ENCODE peak calls at places on chromosome 14, in eight cellular contexts. One of them, this sample, is unnamed.

GRCh38 chr14:32075636-32076277 is 1.3 kb upstream of the ARHGAP5 start:
- DNase-seq in sigmoid colon: peak
- DNase-seq in activated naive CD8-positive, alpha-beta T cell treated with anti-CD3 and anti-CD28 coated beads, Interleukin-2, amount 50 U/mL, for 24 hours: no peak
- DNase-seq in AG04450: no peak
- DNase-seq in stimulated activated CD8-positive, alpha-beta memory T cell treated with anti-CD3 and anti-CD28 coated beads, Interleukin-4, amount 100 ng/mL, for 24 hours: no peak
- DNase-seq in neural progenitor cell: peak
- DNase-seq in Peyer's patch: no peak
- DNase-seq in right cardiac atrium: no peak
- DNase-seq in this sample: peak

GRCh38 chr14:35406811-35407630 is 2.5 kb upstream of the NFKBIA start:
- DNase-seq in sigmoid colon: peak
- DNase-seq in activated naive CD8-positive, alpha-beta T cell treated with anti-CD3 and anti-CD28 coated beads, Interleukin-2, amount 50 U/mL, for 24 hours: no peak
- DNase-seq in AG04450: no peak
- DNase-seq in stimulated activated CD8-positive, alpha-beta memory T cell treated with anti-CD3 and anti-CD28 coated beads, Interleukin-4, amount 100 ng/mL, for 24 hours: no peak
- DNase-seq in neural progenitor cell: peak
- DNase-seq in Peyer's patch: no peak
- DNase-seq in right cardiac atrium: no peak
- DNase-seq in this sample: no peak

GRCh38 chr14:75452900-75453816 is 25.3 kb downstream of the JDP2 start:
- DNase-seq in sigmoid colon: peak
- DNase-seq in activated naive CD8-positive, alpha-beta T cell treated with anti-CD3 and anti-CD28 coated beads, Interleukin-2, amount 50 U/mL, for 24 hours: no peak
- DNase-seq in AG04450: peak
- DNase-seq in stimulated activated CD8-positive, alpha-beta memory T cell treated with anti-CD3 and anti-CD28 coated beads, Interleukin-4, amount 100 ng/mL, for 24 hours: no peak
- DNase-seq in neural progenitor cell: peak
- DNase-seq in Peyer's patch: no peak
- DNase-seq in right cardiac atrium: peak
- DNase-seq in this sample: no peak

GRCh38 chr14:38210587-38211257 is 3.0 kb downstream of the SSTR1 start:
- DNase-seq in sigmoid colon: no peak
- DNase-seq in activated naive CD8-positive, alpha-beta T cell treated with anti-CD3 and anti-CD28 coated beads, Interleukin-2, amount 50 U/mL, for 24 hours: no peak
- DNase-seq in AG04450: no peak
- DNase-seq in stimulated activated CD8-positive, alpha-beta memory T cell treated with anti-CD3 and anti-CD28 coated beads, Interleukin-4, amount 100 ng/mL, for 24 hours: no peak
- DNase-seq in neural progenitor cell: peak
- DNase-seq in Peyer's patch: no peak
- DNase-seq in right cardiac atrium: peak
- DNase-seq in this sample: peak

GRCh38 chr14:59543873-59544272 is 32.7 kb downstream of the CCDC175 start:
- DNase-seq in sigmoid colon: no peak
- DNase-seq in activated naive CD8-positive, alpha-beta T cell treated with anti-CD3 and anti-CD28 coated beads, Interleukin-2, amount 50 U/mL, for 24 hours: no peak
- DNase-seq in AG04450: no peak
- DNase-seq in stimulated activated CD8-positive, alpha-beta memory T cell treated with anti-CD3 and anti-CD28 coated beads, Interleukin-4, amount 100 ng/mL, for 24 hours: no peak
- DNase-seq in neural progenitor cell: no peak
- DNase-seq in Peyer's patch: no peak
- DNase-seq in right cardiac atrium: no peak
- DNase-seq in this sample: no peak

GRCh38 chr14:50677527-50678063 is 9.5 kb upstream of the SAV1 start:
- DNase-seq in sigmoid colon: no peak
- DNase-seq in activated naive CD8-positive, alpha-beta T cell treated with anti-CD3 and anti-CD28 coated beads, Interleukin-2, amount 50 U/mL, for 24 hours: no peak
- DNase-seq in AG04450: no peak
- DNase-seq in stimulated activated CD8-positive, alpha-beta memory T cell treated with anti-CD3 and anti-CD28 coated beads, Interleukin-4, amount 100 ng/mL, for 24 hours: no peak
- DNase-seq in neural progenitor cell: no peak
- DNase-seq in Peyer's patch: no peak
- DNase-seq in right cardiac atrium: no peak
- DNase-seq in this sample: no peak

GRCh38 chr14:84108746-84109457 is 1421.0 kb upstream of the FLRT2 start:
- DNase-seq in sigmoid colon: no peak
- DNase-seq in activated naive CD8-positive, alpha-beta T cell treated with anti-CD3 and anti-CD28 coated beads, Interleukin-2, amount 50 U/mL, for 24 hours: no peak
- DNase-seq in AG04450: no peak
- DNase-seq in stimulated activated CD8-positive, alpha-beta memory T cell treated with anti-CD3 and anti-CD28 coated beads, Interleukin-4, amount 100 ng/mL, for 24 hours: no peak
- DNase-seq in neural progenitor cell: no peak
- DNase-seq in Peyer's patch: no peak
- DNase-seq in right cardiac atrium: no peak
- DNase-seq in this sample: no peak

GRCh38 chr14:80364274-80364673 is 153.0 kb upstream of the DIO2 start:
- DNase-seq in sigmoid colon: no peak
- DNase-seq in activated naive CD8-positive, alpha-beta T cell treated with anti-CD3 and anti-CD28 coated beads, Interleukin-2, amount 50 U/mL, for 24 hours: no peak
- DNase-seq in AG04450: no peak
- DNase-seq in stimulated activated CD8-positive, alpha-beta memory T cell treated with anti-CD3 and anti-CD28 coated beads, Interleukin-4, amount 100 ng/mL, for 24 hours: no peak
- DNase-seq in neural progenitor cell: peak
- DNase-seq in Peyer's patch: no peak
- DNase-seq in right cardiac atrium: no peak
- DNase-seq in this sample: no peak

GRCh38 chr14:52266179-52266578 is 1.3 kb upstream of the PTGDR start:
- DNase-seq in sigmoid colon: peak
- DNase-seq in activated naive CD8-positive, alpha-beta T cell treated with anti-CD3 and anti-CD28 coated beads, Interleukin-2, amount 50 U/mL, for 24 hours: no peak
- DNase-seq in AG04450: no peak
- DNase-seq in stimulated activated CD8-positive, alpha-beta memory T cell treated with anti-CD3 and anti-CD28 coated beads, Interleukin-4, amount 100 ng/mL, for 24 hours: no peak
- DNase-seq in neural progenitor cell: no peak
- DNase-seq in Peyer's patch: no peak
- DNase-seq in right cardiac atrium: peak
- DNase-seq in this sample: no peak

GRCh38 chr14:61337893-61338292 is 16.5 kb downstream of the PRKCH start:
- DNase-seq in sigmoid colon: no peak
- DNase-seq in activated naive CD8-positive, alpha-beta T cell treated with anti-CD3 and anti-CD28 coated beads, Interleukin-2, amount 50 U/mL, for 24 hours: no peak
- DNase-seq in AG04450: no peak
- DNase-seq in stimulated activated CD8-positive, alpha-beta memory T cell treated with anti-CD3 and anti-CD28 coated beads, Interleukin-4, amount 100 ng/mL, for 24 hours: no peak
- DNase-seq in neural progenitor cell: no peak
- DNase-seq in Peyer's patch: peak
- DNase-seq in right cardiac atrium: no peak
- DNase-seq in this sample: no peak

GRCh38 chr14:75182820-75183219 is 6.4 kb upstream of the TMED10 start:
- DNase-seq in sigmoid colon: no peak
- DNase-seq in activated naive CD8-positive, alpha-beta T cell treated with anti-CD3 and anti-CD28 coated beads, Interleukin-2, amount 50 U/mL, for 24 hours: no peak
- DNase-seq in AG04450: peak
- DNase-seq in stimulated activated CD8-positive, alpha-beta memory T cell treated with anti-CD3 and anti-CD28 coated beads, Interleukin-4, amount 100 ng/mL, for 24 hours: no peak
- DNase-seq in neural progenitor cell: no peak
- DNase-seq in Peyer's patch: no peak
- DNase-seq in right cardiac atrium: no peak
- DNase-seq in this sample: no peak

GRCh38 chr14:95958105-95958504 is 81.1 kb upstream of the C14orf132 start:
- DNase-seq in sigmoid colon: no peak
- DNase-seq in activated naive CD8-positive, alpha-beta T cell treated with anti-CD3 and anti-CD28 coated beads, Interleukin-2, amount 50 U/mL, for 24 hours: no peak
- DNase-seq in AG04450: no peak
- DNase-seq in stimulated activated CD8-positive, alpha-beta memory T cell treated with anti-CD3 and anti-CD28 coated beads, Interleukin-4, amount 100 ng/mL, for 24 hours: no peak
- DNase-seq in neural progenitor cell: no peak
- DNase-seq in Peyer's patch: no peak
- DNase-seq in right cardiac atrium: no peak
- DNase-seq in this sample: no peak

GRCh38 chr14:66074546-66074945 is 411.6 kb upstream of the CCDC196 start:
- DNase-seq in sigmoid colon: no peak
- DNase-seq in activated naive CD8-positive, alpha-beta T cell treated with anti-CD3 and anti-CD28 coated beads, Interleukin-2, amount 50 U/mL, for 24 hours: no peak
- DNase-seq in AG04450: no peak
- DNase-seq in stimulated activated CD8-positive, alpha-beta memory T cell treated with anti-CD3 and anti-CD28 coated beads, Interleukin-4, amount 100 ng/mL, for 24 hours: no peak
- DNase-seq in neural progenitor cell: peak
- DNase-seq in Peyer's patch: no peak
- DNase-seq in right cardiac atrium: no peak
- DNase-seq in this sample: no peak

GRCh38 chr14:95993768-95994592 is 45.2 kb upstream of the C14orf132 start:
- DNase-seq in sigmoid colon: no peak
- DNase-seq in activated naive CD8-positive, alpha-beta T cell treated with anti-CD3 and anti-CD28 coated beads, Interleukin-2, amount 50 U/mL, for 24 hours: peak
- DNase-seq in AG04450: peak
- DNase-seq in stimulated activated CD8-positive, alpha-beta memory T cell treated with anti-CD3 and anti-CD28 coated beads, Interleukin-4, amount 100 ng/mL, for 24 hours: no peak
- DNase-seq in neural progenitor cell: peak
- DNase-seq in Peyer's patch: no peak
- DNase-seq in right cardiac atrium: no peak
- DNase-seq in this sample: no peak

GRCh38 chr14:71856199-71856919 is 75.9 kb upstream of the RGS6 start:
- DNase-seq in sigmoid colon: no peak
- DNase-seq in activated naive CD8-positive, alpha-beta T cell treated with anti-CD3 and anti-CD28 coated beads, Interleukin-2, amount 50 U/mL, for 24 hours: peak
- DNase-seq in AG04450: no peak
- DNase-seq in stimulated activated CD8-positive, alpha-beta memory T cell treated with anti-CD3 and anti-CD28 coated beads, Interleukin-4, amount 100 ng/mL, for 24 hours: no peak
- DNase-seq in neural progenitor cell: no peak
- DNase-seq in Peyer's patch: no peak
- DNase-seq in right cardiac atrium: no peak
- DNase-seq in this sample: no peak

GRCh38 chr14:94966344-94966743 is 191.0 kb downstream of the DICER1 start:
- DNase-seq in sigmoid colon: no peak
- DNase-seq in activated naive CD8-positive, alpha-beta T cell treated with anti-CD3 and anti-CD28 coated beads, Interleukin-2, amount 50 U/mL, for 24 hours: no peak
- DNase-seq in AG04450: no peak
- DNase-seq in stimulated activated CD8-positive, alpha-beta memory T cell treated with anti-CD3 and anti-CD28 coated beads, Interleukin-4, amount 100 ng/mL, for 24 hours: no peak
- DNase-seq in neural progenitor cell: no peak
- DNase-seq in Peyer's patch: no peak
- DNase-seq in right cardiac atrium: no peak
- DNase-seq in this sample: no peak

GRCh38 chr14:23209651-23210423 is 26.4 kb upstream of the SLC7A8 start:
- DNase-seq in sigmoid colon: no peak
- DNase-seq in activated naive CD8-positive, alpha-beta T cell treated with anti-CD3 and anti-CD28 coated beads, Interleukin-2, amount 50 U/mL, for 24 hours: no peak
- DNase-seq in AG04450: no peak
- DNase-seq in stimulated activated CD8-positive, alpha-beta memory T cell treated with anti-CD3 and anti-CD28 coated beads, Interleukin-4, amount 100 ng/mL, for 24 hours: no peak
- DNase-seq in neural progenitor cell: no peak
- DNase-seq in Peyer's patch: no peak
- DNase-seq in right cardiac atrium: no peak
- DNase-seq in this sample: no peak

GRCh38 chr14:91127411-91127810 is 13.5 kb downstream of the DGLUCY start:
- DNase-seq in sigmoid colon: no peak
- DNase-seq in activated naive CD8-positive, alpha-beta T cell treated with anti-CD3 and anti-CD28 coated beads, Interleukin-2, amount 50 U/mL, for 24 hours: no peak
- DNase-seq in AG04450: no peak
- DNase-seq in stimulated activated CD8-positive, alpha-beta memory T cell treated with anti-CD3 and anti-CD28 coated beads, Interleukin-4, amount 100 ng/mL, for 24 hours: no peak
- DNase-seq in neural progenitor cell: no peak
- DNase-seq in Peyer's patch: no peak
- DNase-seq in right cardiac atrium: peak
- DNase-seq in this sample: no peak

GRCh38 chr14:70842851-70843462 is 33.6 kb upstream of the MAP3K9 start:
- DNase-seq in sigmoid colon: no peak
- DNase-seq in activated naive CD8-positive, alpha-beta T cell treated with anti-CD3 and anti-CD28 coated beads, Interleukin-2, amount 50 U/mL, for 24 hours: no peak
- DNase-seq in AG04450: no peak
- DNase-seq in stimulated activated CD8-positive, alpha-beta memory T cell treated with anti-CD3 and anti-CD28 coated beads, Interleukin-4, amount 100 ng/mL, for 24 hours: no peak
- DNase-seq in neural progenitor cell: no peak
- DNase-seq in Peyer's patch: no peak
- DNase-seq in right cardiac atrium: no peak
- DNase-seq in this sample: no peak

GRCh38 chr14:59829469-59829868 is 41.1 kb downstream of the RTN1 start:
- DNase-seq in sigmoid colon: no peak
- DNase-seq in activated naive CD8-positive, alpha-beta T cell treated with anti-CD3 and anti-CD28 coated beads, Interleukin-2, amount 50 U/mL, for 24 hours: no peak
- DNase-seq in AG04450: no peak
- DNase-seq in stimulated activated CD8-positive, alpha-beta memory T cell treated with anti-CD3 and anti-CD28 coated beads, Interleukin-4, amount 100 ng/mL, for 24 hours: no peak
- DNase-seq in neural progenitor cell: no peak
- DNase-seq in Peyer's patch: no peak
- DNase-seq in right cardiac atrium: no peak
- DNase-seq in this sample: no peak

GRCh38 chr14:29857545-29857944 is 70.1 kb downstream of the PRKD1 start:
- DNase-seq in sigmoid colon: no peak
- DNase-seq in activated naive CD8-positive, alpha-beta T cell treated with anti-CD3 and anti-CD28 coated beads, Interleukin-2, amount 50 U/mL, for 24 hours: no peak
- DNase-seq in AG04450: no peak
- DNase-seq in stimulated activated CD8-positive, alpha-beta memory T cell treated with anti-CD3 and anti-CD28 coated beads, Interleukin-4, amount 100 ng/mL, for 24 hours: no peak
- DNase-seq in neural progenitor cell: no peak
- DNase-seq in Peyer's patch: no peak
- DNase-seq in right cardiac atrium: no peak
- DNase-seq in this sample: no peak

GRCh38 chr14:70976591-70976990 is 69.3 kb downstream of the PCNX1 start:
- DNase-seq in sigmoid colon: no peak
- DNase-seq in activated naive CD8-positive, alpha-beta T cell treated with anti-CD3 and anti-CD28 coated beads, Interleukin-2, amount 50 U/mL, for 24 hours: no peak
- DNase-seq in AG04450: no peak
- DNase-seq in stimulated activated CD8-positive, alpha-beta memory T cell treated with anti-CD3 and anti-CD28 coated beads, Interleukin-4, amount 100 ng/mL, for 24 hours: no peak
- DNase-seq in neural progenitor cell: no peak
- DNase-seq in Peyer's patch: no peak
- DNase-seq in right cardiac atrium: no peak
- DNase-seq in this sample: no peak

GRCh38 chr14:98173291-98173690 is 1098.7 kb downstream of the BCL11B start:
- DNase-seq in sigmoid colon: no peak
- DNase-seq in activated naive CD8-positive, alpha-beta T cell treated with anti-CD3 and anti-CD28 coated beads, Interleukin-2, amount 50 U/mL, for 24 hours: no peak
- DNase-seq in AG04450: no peak
- DNase-seq in stimulated activated CD8-positive, alpha-beta memory T cell treated with anti-CD3 and anti-CD28 coated beads, Interleukin-4, amount 100 ng/mL, for 24 hours: no peak
- DNase-seq in neural progenitor cell: no peak
- DNase-seq in Peyer's patch: peak
- DNase-seq in right cardiac atrium: no peak
- DNase-seq in this sample: no peak

GRCh38 chr14:42629553-42629952 is 1022.9 kb downstream of the LRFN5 start:
- DNase-seq in sigmoid colon: no peak
- DNase-seq in activated naive CD8-positive, alpha-beta T cell treated with anti-CD3 and anti-CD28 coated beads, Interleukin-2, amount 50 U/mL, for 24 hours: no peak
- DNase-seq in AG04450: no peak
- DNase-seq in stimulated activated CD8-positive, alpha-beta memory T cell treated with anti-CD3 and anti-CD28 coated beads, Interleukin-4, amount 100 ng/mL, for 24 hours: no peak
- DNase-seq in neural progenitor cell: peak
- DNase-seq in Peyer's patch: no peak
- DNase-seq in right cardiac atrium: no peak
- DNase-seq in this sample: no peak

GRCh38 chr14:104432611-104433231 is 146.8 kb upstream of the C14orf180 start:
- DNase-seq in sigmoid colon: peak
- DNase-seq in activated naive CD8-positive, alpha-beta T cell treated with anti-CD3 and anti-CD28 coated beads, Interleukin-2, amount 50 U/mL, for 24 hours: no peak
- DNase-seq in AG04450: no peak
- DNase-seq in stimulated activated CD8-positive, alpha-beta memory T cell treated with anti-CD3 and anti-CD28 coated beads, Interleukin-4, amount 100 ng/mL, for 24 hours: no peak
- DNase-seq in neural progenitor cell: no peak
- DNase-seq in Peyer's patch: no peak
- DNase-seq in right cardiac atrium: no peak
- DNase-seq in this sample: peak

GRCh38 chr14:35332517-35333346 is 40.5 kb downstream of the PSMA6 start:
- DNase-seq in sigmoid colon: no peak
- DNase-seq in activated naive CD8-positive, alpha-beta T cell treated with anti-CD3 and anti-CD28 coated beads, Interleukin-2, amount 50 U/mL, for 24 hours: peak
- DNase-seq in AG04450: no peak
- DNase-seq in stimulated activated CD8-positive, alpha-beta memory T cell treated with anti-CD3 and anti-CD28 coated beads, Interleukin-4, amount 100 ng/mL, for 24 hours: peak
- DNase-seq in neural progenitor cell: no peak
- DNase-seq in Peyer's patch: no peak
- DNase-seq in right cardiac atrium: no peak
- DNase-seq in this sample: no peak

GRCh38 chr14:68342216-68342615 is 450.7 kb downstream of the ZFP36L1 start:
- DNase-seq in sigmoid colon: no peak
- DNase-seq in activated naive CD8-positive, alpha-beta T cell treated with anti-CD3 and anti-CD28 coated beads, Interleukin-2, amount 50 U/mL, for 24 hours: no peak
- DNase-seq in AG04450: no peak
- DNase-seq in stimulated activated CD8-positive, alpha-beta memory T cell treated with anti-CD3 and anti-CD28 coated beads, Interleukin-4, amount 100 ng/mL, for 24 hours: no peak
- DNase-seq in neural progenitor cell: no peak
- DNase-seq in Peyer's patch: no peak
- DNase-seq in right cardiac atrium: no peak
- DNase-seq in this sample: no peak

GRCh38 chr14:91140672-91141071 is 26.8 kb downstream of the DGLUCY start:
- DNase-seq in sigmoid colon: no peak
- DNase-seq in activated naive CD8-positive, alpha-beta T cell treated with anti-CD3 and anti-CD28 coated beads, Interleukin-2, amount 50 U/mL, for 24 hours: no peak
- DNase-seq in AG04450: no peak
- DNase-seq in stimulated activated CD8-positive, alpha-beta memory T cell treated with anti-CD3 and anti-CD28 coated beads, Interleukin-4, amount 100 ng/mL, for 24 hours: no peak
- DNase-seq in neural progenitor cell: peak
- DNase-seq in Peyer's patch: no peak
- DNase-seq in right cardiac atrium: no peak
- DNase-seq in this sample: no peak

GRCh38 chr14:56580317-56580711 is 716 bp downstream of the TMEM260 start:
- DNase-seq in sigmoid colon: no peak
- DNase-seq in activated naive CD8-positive, alpha-beta T cell treated with anti-CD3 and anti-CD28 coated beads, Interleukin-2, amount 50 U/mL, for 24 hours: no peak
- DNase-seq in AG04450: no peak
- DNase-seq in stimulated activated CD8-positive, alpha-beta memory T cell treated with anti-CD3 and anti-CD28 coated beads, Interleukin-4, amount 100 ng/mL, for 24 hours: no peak
- DNase-seq in neural progenitor cell: no peak
- DNase-seq in Peyer's patch: no peak
- DNase-seq in right cardiac atrium: no peak
- DNase-seq in this sample: no peak

GRCh38 chr14:104436047-104436531 is 143.5 kb upstream of the C14orf180 start:
- DNase-seq in sigmoid colon: peak
- DNase-seq in activated naive CD8-positive, alpha-beta T cell treated with anti-CD3 and anti-CD28 coated beads, Interleukin-2, amount 50 U/mL, for 24 hours: no peak
- DNase-seq in AG04450: no peak
- DNase-seq in stimulated activated CD8-positive, alpha-beta memory T cell treated with anti-CD3 and anti-CD28 coated beads, Interleukin-4, amount 100 ng/mL, for 24 hours: no peak
- DNase-seq in neural progenitor cell: no peak
- DNase-seq in Peyer's patch: no peak
- DNase-seq in right cardiac atrium: peak
- DNase-seq in this sample: peak

GRCh38 chr14:56189306-56189705 is 71.1 kb downstream of the PELI2 start:
- DNase-seq in sigmoid colon: no peak
- DNase-seq in activated naive CD8-positive, alpha-beta T cell treated with anti-CD3 and anti-CD28 coated beads, Interleukin-2, amount 50 U/mL, for 24 hours: no peak
- DNase-seq in AG04450: peak
- DNase-seq in stimulated activated CD8-positive, alpha-beta memory T cell treated with anti-CD3 and anti-CD28 coated beads, Interleukin-4, amount 100 ng/mL, for 24 hours: no peak
- DNase-seq in neural progenitor cell: no peak
- DNase-seq in Peyer's patch: no peak
- DNase-seq in right cardiac atrium: no peak
- DNase-seq in this sample: no peak

GRCh38 chr14:32201196-32201815 is 539 bp upstream of the RNU6-7 start:
- DNase-seq in sigmoid colon: peak
- DNase-seq in activated naive CD8-positive, alpha-beta T cell treated with anti-CD3 and anti-CD28 coated beads, Interleukin-2, amount 50 U/mL, for 24 hours: peak
- DNase-seq in AG04450: no peak
- DNase-seq in stimulated activated CD8-positive, alpha-beta memory T cell treated with anti-CD3 and anti-CD28 coated beads, Interleukin-4, amount 100 ng/mL, for 24 hours: peak
- DNase-seq in neural progenitor cell: peak
- DNase-seq in Peyer's patch: peak
- DNase-seq in right cardiac atrium: peak
- DNase-seq in this sample: peak

GRCh38 chr14:95523818-95524448 is 7.5 kb upstream of the SYNE3 start:
- DNase-seq in sigmoid colon: no peak
- DNase-seq in activated naive CD8-positive, alpha-beta T cell treated with anti-CD3 and anti-CD28 coated beads, Interleukin-2, amount 50 U/mL, for 24 hours: no peak
- DNase-seq in AG04450: peak
- DNase-seq in stimulated activated CD8-positive, alpha-beta memory T cell treated with anti-CD3 and anti-CD28 coated beads, Interleukin-4, amount 100 ng/mL, for 24 hours: no peak
- DNase-seq in neural progenitor cell: no peak
- DNase-seq in Peyer's patch: peak
- DNase-seq in right cardiac atrium: no peak
- DNase-seq in this sample: no peak

GRCh38 chr14:104135121-104135903 is 3.1 kb upstream of the KIF26A start:
- DNase-seq in sigmoid colon: no peak
- DNase-seq in activated naive CD8-positive, alpha-beta T cell treated with anti-CD3 and anti-CD28 coated beads, Interleukin-2, amount 50 U/mL, for 24 hours: no peak
- DNase-seq in AG04450: no peak
- DNase-seq in stimulated activated CD8-positive, alpha-beta memory T cell treated with anti-CD3 and anti-CD28 coated beads, Interleukin-4, amount 100 ng/mL, for 24 hours: no peak
- DNase-seq in neural progenitor cell: peak
- DNase-seq in Peyer's patch: no peak
- DNase-seq in right cardiac atrium: peak
- DNase-seq in this sample: peak